ENCODE peak calls at places on chromosomes 12 and 14, in five cellular contexts. Z is skeletal muscle cell, K is A673, F is heart right ventricle, E is astrocyte of the spinal cord. U is an unnamed sample.

GRCh38 chr14:103126088-103126872 is 3.0 kb downstream of the TNFAIP2 start:
- DNase-seq in E (no peak), Z (no peak), F (no peak), K (no peak), U (no peak)

GRCh38 chr14:28773917-28774691 is 7.5 kb downstream of the FOXG1 start:
- DNase-seq in Z (no peak), F (no peak), E (peak), K (peak), U (peak)

GRCh38 chr12:104535383-104535782 is 78.6 kb downstream of the CHST11 start:
- DNase-seq in Z (no peak), F (no peak), E (peak), K (no peak), U (peak)

GRCh38 chr12:108211161-108211560 is 82.1 kb downstream of the WSCD2 start:
- DNase-seq in F (no peak), Z (no peak), E (no peak), K (no peak), U (no peak)

GRCh38 chr12:105611340-105611739 is 280.8 kb downstream of the C12orf75 start:
- DNase-seq in Z (no peak), E (no peak), F (no peak), K (no peak), U (no peak)

GRCh38 chr12:78118486-78118885 is 287.8 kb downstream of the NAV3 start:
- DNase-seq in F (no peak), K (no peak), Z (no peak), E (no peak), U (peak)

GRCh38 chr14:69763761-69764510 is 3.0 kb upstream of the SRSF5 start:
- DNase-seq in F (no peak), Z (no peak), E (no peak), K (no peak), U (no peak)

GRCh38 chr14:80047761-80048160 is 163.5 kb downstream of the DIO2 start:
- DNase-seq in F (no peak), E (no peak), Z (no peak), K (peak), U (peak)

GRCh38 chr14:36771256-36771655 is 109.6 kb downstream of the PAX9 start:
- DNase-seq in K (no peak), F (no peak), Z (no peak), E (no peak), U (no peak)

GRCh38 chr12:49057888-49058287 is 2.7 kb downstream of the KMT2D start:
- DNase-seq in Z (no peak), F (no peak), E (no peak), K (no peak), U (no peak)

GRCh38 chr12:115923851-115924250 is 353.6 kb downstream of the MED13L start:
- DNase-seq in Z (no peak), F (no peak), E (no peak), K (no peak), U (no peak)

GRCh38 chr14:85402546-85403162 is 127.3 kb upstream of the FLRT2 start:
- DNase-seq in K (no peak), F (no peak), Z (no peak), E (peak), U (no peak)

GRCh38 chr12:46177842-46178608 is 90.8 kb downstream of the SLC38A1 start:
- DNase-seq in K (no peak), E (no peak), F (no peak), Z (no peak), U (no peak)

GRCh38 chr14:64855732-64856527 is 23.8 kb downstream of the SPTB start:
- DNase-seq in Z (no peak), F (no peak), E (no peak), K (no peak), U (no peak)

GRCh38 chr12:105906545-105906944 is 232.2 kb downstream of the NUAK1 start:
- DNase-seq in E (no peak), K (no peak), Z (no peak), F (no peak), U (peak)

GRCh38 chr14:72618424-72618823 is 275.5 kb downstream of the DPF3 start:
- DNase-seq in Z (no peak), F (no peak), E (no peak), K (no peak), U (no peak)

GRCh38 chr14:78319826-78320635 is 149.9 kb downstream of the NRXN3 start:
- DNase-seq in E (no peak), Z (no peak), F (no peak), K (no peak), U (no peak)

GRCh38 chr14:98694541-98694940 is 577.5 kb downstream of the BCL11B start:
- DNase-seq in K (no peak), F (no peak), E (no peak), Z (no peak), U (no peak)

GRCh38 chr12:122951406-122951805 is 14.9 kb downstream of the ABCB9 start:
- DNase-seq in E (peak), F (no peak), Z (no peak), K (no peak), U (no peak)

GRCh38 chr14:95190346-95190840 is 33.1 kb upstream of the DICER1 start:
- DNase-seq in Z (no peak), F (no peak), E (peak), K (no peak), U (peak)

GRCh38 chr14:101965796-101966718 is 1.7 kb downstream of the DYNC1H1 start:
- DNase-seq in F (no peak), E (peak), K (no peak), Z (no peak), U (peak)

GRCh38 chr12:88113871-88114270 is 28.0 kb downstream of the CEP290 start:
- DNase-seq in Z (no peak), F (no peak), K (no peak), E (peak), U (peak)

GRCh38 chr12:49609059-49609874 is 3.8 kb upstream of the FAM186B start:
- DNase-seq in E (no peak), K (no peak), F (no peak), Z (no peak), U (no peak)

GRCh38 chr14:87640553-87640952 is 352.4 kb downstream of the GALC start:
- DNase-seq in E (no peak), F (no peak), Z (no peak), K (no peak), U (no peak)

GRCh38 chr12:5376591-5377207 is 55.2 kb upstream of the NTF3 start:
- DNase-seq in E (no peak), F (no peak), K (no peak), Z (no peak), U (no peak)

GRCh38 chr12:2944401-2945047 is 14.7 kb upstream of the TEAD4 start:
- DNase-seq in K (peak), Z (no peak), E (peak), F (peak), U (no peak)
- H3K4me3 ChIP-seq in K (peak), Z (no peak), E (no peak), F (no peak), U (no peak)

DNA sequence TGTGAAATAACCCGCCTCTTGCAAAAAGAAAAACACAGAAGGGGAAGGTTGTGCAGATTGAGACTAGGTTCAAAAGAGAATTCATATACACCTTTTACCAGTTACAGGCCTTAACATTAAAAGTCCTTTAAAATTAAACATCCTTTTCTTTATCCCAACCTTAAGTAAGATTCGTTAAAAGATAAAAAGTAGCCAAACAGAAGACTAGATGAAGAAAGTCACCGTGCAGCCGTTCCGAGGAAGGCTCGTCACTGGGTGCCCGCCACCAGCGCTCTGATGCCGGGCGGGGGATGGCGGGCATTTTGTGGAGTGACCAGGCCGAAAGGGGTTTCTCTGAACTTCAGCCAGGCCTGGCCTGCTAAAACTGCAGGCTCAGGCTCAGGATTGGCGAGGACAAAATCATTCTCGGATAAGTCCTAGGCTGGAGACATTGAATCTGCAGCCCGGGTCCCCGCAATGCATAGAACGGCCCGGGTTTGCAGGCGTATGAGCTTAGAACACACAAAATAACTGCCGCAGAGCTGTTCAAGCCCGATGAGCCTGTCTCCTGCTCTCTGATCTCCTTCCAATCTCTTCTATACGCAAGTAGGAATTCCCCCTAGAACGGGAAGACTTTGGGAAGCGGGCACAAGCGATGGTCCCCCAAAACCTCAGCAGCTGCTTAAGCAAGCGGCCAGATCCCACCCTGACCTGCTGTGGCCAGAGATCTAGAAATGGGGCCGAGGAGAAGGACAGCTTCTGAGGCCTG is 1.3 kb downstream of the TBX5 start:
- DNase-seq in F (no peak), K (no peak), E (no peak), Z (no peak), U (no peak)
- H3K4me3 ChIP-seq in F (peak), K (peak), E (no peak), Z (peak), U (peak)

DNA sequence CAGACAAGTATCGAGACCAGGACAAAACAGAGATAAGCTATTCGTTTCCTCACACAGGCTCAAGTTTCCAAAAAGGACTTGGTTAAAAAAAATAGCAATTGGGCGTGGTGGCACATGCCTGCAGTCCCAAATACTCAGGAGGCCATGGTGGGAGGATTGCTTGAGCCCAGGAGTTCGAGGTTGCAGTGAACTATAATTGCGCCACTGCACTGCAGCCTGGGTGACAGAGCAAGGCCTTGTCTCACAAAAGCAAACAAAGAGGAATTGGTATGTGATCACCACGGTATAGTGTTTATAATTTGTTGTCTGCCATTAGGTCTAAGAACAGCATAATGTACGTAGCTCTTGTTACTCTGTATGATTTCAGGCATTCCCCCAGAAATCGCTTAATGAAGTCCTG is 175.3 kb downstream of the DERA start:
- DNase-seq in Z (no peak), E (no peak), F (no peak), K (no peak), U (no peak)
- H3K4me3 ChIP-seq in Z (no peak), E (no peak), F (no peak), K (no peak), U (no peak)

DNA sequence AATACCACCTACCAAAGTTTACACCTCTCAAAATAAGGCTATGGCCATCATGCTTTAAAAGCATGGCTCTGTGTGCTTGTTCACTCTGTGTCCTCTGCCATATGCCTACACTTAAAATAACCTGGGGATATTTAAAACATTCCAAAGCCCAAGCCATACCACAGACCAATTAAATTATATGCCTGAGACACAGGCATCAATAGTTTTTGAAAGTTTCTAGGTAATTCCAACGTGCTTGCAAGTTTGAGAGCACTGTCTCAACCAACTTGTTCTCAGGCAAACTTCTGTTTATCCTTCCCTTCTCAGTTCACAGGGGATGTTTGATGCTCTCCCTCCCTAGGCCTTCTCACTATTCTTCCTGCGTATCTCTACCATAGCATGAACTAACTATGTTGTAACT is 3.4 kb upstream of the FRMD6 start:
- DNase-seq in K (no peak), Z (no peak), F (no peak), E (no peak), U (no peak)
- H3K4me3 ChIP-seq in K (no peak), Z (no peak), F (no peak), E (no peak), U (peak)

GRCh38 chr12:56017181-56017580 is 3.7 kb upstream of the IKZF4 start:
- DNase-seq in K (no peak), Z (no peak), E (no peak), F (no peak), U (no peak)

GRCh38 chr12:56021882-56022497 is 1.1 kb downstream of the IKZF4 start:
- DNase-seq in K (no peak), Z (no peak), F (no peak), E (no peak), U (no peak)

DNA sequence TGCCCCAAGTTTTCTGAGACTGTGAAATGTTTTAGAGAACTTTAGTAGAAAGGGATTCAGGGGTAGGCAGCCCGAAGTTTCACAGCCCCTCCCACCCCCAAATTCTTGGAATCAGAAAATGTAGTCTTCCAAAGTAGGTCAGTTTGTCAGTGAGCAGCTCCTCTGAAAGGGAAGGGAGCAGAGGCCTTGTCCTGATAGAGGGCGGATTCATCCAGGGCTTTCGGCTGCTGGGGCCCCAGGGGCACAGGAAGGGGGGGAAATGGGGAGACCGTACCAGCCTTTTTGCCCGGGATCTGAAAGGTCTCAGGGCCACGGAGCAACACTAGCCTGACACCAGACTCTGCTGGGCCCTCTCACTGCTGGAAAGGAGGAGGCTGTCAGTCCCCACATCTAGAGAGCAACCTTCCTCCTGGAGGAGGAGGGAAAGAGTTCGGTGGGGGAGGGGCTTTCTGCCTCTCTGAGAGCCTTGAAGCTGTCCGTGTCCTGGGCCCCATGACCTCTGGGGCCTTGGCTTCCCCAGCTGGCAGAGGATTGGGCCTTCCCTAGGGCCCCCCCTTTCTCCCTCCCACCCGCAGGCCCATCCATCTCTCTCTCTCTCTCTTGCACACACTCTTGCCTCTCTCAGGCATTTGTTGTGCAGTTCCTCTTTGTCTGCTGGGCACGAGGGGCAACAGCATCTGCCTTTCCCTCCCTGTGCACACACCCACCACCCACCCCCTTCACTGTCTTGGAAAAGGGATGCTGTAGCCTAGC is at the start of gene IKZF4:
- DNase-seq in K (no peak), F (peak), E (peak), Z (no peak), U (peak)
- H3K4me3 ChIP-seq in K (no peak), F (peak), E (peak), Z (peak), U (no peak)

DNA sequence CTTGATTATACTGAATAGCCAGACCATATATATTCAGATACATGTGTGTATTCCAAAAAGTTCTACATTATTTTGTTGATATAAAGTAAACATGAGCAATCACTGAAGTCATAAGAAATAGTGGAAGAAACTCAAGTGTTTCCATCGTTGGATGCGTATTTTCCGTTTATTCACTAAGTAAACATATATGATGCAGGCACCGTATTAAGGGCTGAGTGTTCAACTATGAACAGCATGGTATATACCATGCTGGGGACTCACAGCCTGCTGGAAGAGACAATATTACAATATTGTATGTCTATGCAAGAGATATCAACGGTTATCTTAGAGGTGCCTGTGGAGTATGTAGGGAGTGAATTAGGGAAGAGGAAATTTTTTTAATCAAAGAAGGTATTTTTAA is 1.2 kb downstream of the PYROXD1 start:
- DNase-seq in K (no peak), Z (no peak), E (no peak), F (no peak), U (no peak)
- H3K4me3 ChIP-seq in K (peak), Z (peak), E (peak), F (peak), U (peak)

DNA sequence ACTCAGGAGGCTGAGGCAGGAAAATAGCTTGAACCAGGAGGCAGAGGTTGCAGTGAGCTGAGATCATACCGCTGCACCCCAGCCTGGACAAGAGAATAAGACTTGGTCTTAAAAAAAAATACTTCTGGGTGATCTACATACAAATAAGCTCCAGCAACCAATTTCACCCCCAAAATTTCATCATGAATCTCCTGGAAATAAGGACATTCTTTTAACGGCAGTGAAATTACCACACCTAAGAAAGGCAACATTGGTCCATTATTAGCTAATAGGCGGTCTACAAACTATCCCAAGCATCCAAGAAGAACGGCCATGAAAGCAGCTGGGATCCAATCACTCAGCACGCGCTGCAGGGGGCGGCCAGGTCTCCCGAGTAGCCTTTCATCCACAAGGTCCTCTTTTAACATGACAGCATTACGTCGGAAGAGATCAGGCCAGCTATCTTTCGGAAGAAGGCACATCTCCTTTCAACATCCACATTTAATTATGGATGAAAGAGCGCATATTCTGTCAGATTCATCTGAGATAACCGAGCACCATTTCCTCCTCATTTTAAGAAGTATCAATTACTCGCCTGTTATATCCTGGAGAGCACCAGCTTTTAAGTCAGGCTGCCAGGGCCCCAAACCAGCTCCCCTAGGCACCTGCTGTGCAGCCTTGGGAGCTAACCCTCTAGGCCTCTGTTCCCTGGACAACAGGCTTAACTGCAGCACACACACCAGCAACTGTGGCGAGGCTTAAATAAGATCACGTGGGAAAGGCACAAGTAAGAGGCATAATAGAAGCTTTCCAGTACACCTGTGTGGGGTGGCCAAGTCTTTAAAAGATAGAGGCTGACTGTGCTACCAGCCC is 4.2 kb downstream of the SLC15A4 start:
- DNase-seq in E (no peak), Z (no peak), F (no peak), K (no peak), U (no peak)
- H3K4me3 ChIP-seq in E (no peak), Z (no peak), F (no peak), K (no peak), U (no peak)

DNA sequence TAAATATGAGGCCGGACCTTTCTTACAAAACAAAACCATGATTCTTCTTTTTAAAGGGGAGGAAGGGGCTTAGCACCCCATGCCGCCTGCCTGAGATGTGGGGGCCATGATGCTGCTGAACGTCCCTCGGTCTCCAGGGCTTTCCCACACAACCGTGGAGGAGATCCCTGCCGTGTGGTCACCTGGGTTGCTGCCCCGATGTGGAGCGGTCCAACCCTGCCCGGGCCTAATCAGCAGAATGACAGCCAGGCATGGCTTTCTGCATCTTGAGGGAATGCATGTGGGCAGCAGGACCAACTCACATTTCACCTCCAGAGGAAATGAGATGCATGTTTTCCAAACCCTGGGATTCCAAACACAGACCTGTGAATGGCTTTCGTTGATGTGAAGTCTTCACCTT is 48.9 kb upstream of the C14orf180 start:
- DNase-seq in Z (no peak), K (no peak), F (no peak), E (no peak), U (no peak)
- H3K4me3 ChIP-seq in Z (no peak), K (no peak), F (no peak), E (no peak), U (no peak)

GRCh38 chr12:39621670-39622069 is 2.1 kb upstream of the ABCD2 start:
- DNase-seq in Z (no peak), K (no peak), E (no peak), F (no peak), U (no peak)
- H3K4me3 ChIP-seq in Z (no peak), K (no peak), E (no peak), F (no peak), U (no peak)

U was measured in AG10803.